ENCODE peak calls at places on chromosomes 6 and 20, in nine cellular contexts. Z is NCI-H2081 treated with DMSO at 0.1 percent for 48 hours; J is HT1080; N is cardiac muscle cell; K is NCI-H1694 treated with DMSO at 0.1 percent for 48 hours; G is activated naive CD8-positive, alpha-beta T cell treated with anti-CD3 and anti-CD28 coated beads, Interleukin-2, amount 50 U/mL, for 24 hours; D is HCT116; P is stimulated activated naive CD4-positive, alpha-beta T cell; A is neural progenitor cell. M is an unnamed sample.
A peak's percentile ranks its signal among the peaks of the same experiment; 100 is the strongest.

GRCh38 chr20:51070635-51071034 is 47.7 kb upstream of the KCNG1 start:
- DNase-seq in Z (no peak), P (no peak), D (no peak), N (no peak), A (no peak), G (no peak), J (no peak), K (no peak), M (no peak)

GRCh38 chr20:8780926-8781325 is 288.0 kb upstream of the PLCB4 start:
- DNase-seq in K (no peak), N (no peak), Z (no peak), J (no peak), G (no peak), P (no peak), D (no peak), A (no peak), M (no peak)

GRCh38 chr20:31981784-31982183 is 13.8 kb downstream of the XKR7 start:
- DNase-seq in N (no peak), D (no peak), K (no peak), P (no peak), J (no peak), A (no peak), G (no peak), Z (no peak), M (no peak)

GRCh38 chr6:50821431-50822077 is 2.9 kb downstream of the TFAP2B start:
- DNase-seq in N (no peak), D (no peak), A (peak; percentile 50), Z (no peak), G (no peak), P (no peak), K (no peak), J (no peak), M (no peak)

GRCh38 chr20:63536241-63536977 is 767 bp downstream of the PTK6 start:
- DNase-seq in P (no peak), J (peak; percentile 35), K (no peak), D (no peak), Z (no peak), A (no peak), G (no peak), N (no peak), M (peak; percentile 24)

GRCh38 chr20:63064745-63065711 is 58.3 kb upstream of the BHLHE23 start:
- DNase-seq in J (no peak), P (no peak), A (no peak), G (no peak), N (no peak), D (no peak), Z (no peak), K (no peak), M (no peak)

GRCh38 chr20:64110411-64111068 is 3.2 kb upstream of the NPBWR2 start:
- DNase-seq in G (no peak), D (no peak), A (no peak), K (no peak), Z (no peak), P (no peak), N (no peak), J (no peak), M (no peak)

GRCh38 chr20:58711266-58712051 is 18.9 kb downstream of the NPEPL1 start:
- DNase-seq in J (no peak), P (no peak), A (no peak), Z (no peak), G (no peak), K (no peak), D (no peak), N (no peak), M (no peak)

GRCh38 chr6:5630636-5631035 is 369.3 kb downstream of the FARS2 start:
- DNase-seq in D (no peak), K (no peak), Z (no peak), N (no peak), P (no peak), G (no peak), J (no peak), A (no peak), M (no peak)

GRCh38 chr20:56440346-56441007 is 27.9 kb upstream of the RTF2 start:
- DNase-seq in N (no peak), Z (no peak), D (no peak), K (no peak), J (no peak), G (peak; percentile 75), A (no peak), P (peak; percentile 53), M (no peak)

GRCh38 chr20:36308318-36308710 is 2.2 kb downstream of the DLGAP4 start:
- DNase-seq in P (no peak), J (no peak), Z (no peak), A (no peak), D (no peak), G (no peak), N (no peak), K (no peak), M (no peak)

GRCh38 chr6:141580988-141581387 is 551.7 kb upstream of the GJE1 start:
- DNase-seq in P (no peak), J (peak; percentile 50), N (no peak), Z (no peak), G (no peak), D (no peak), A (no peak), K (no peak), M (peak; percentile 49)

GRCh38 chr6:89161326-89162046 is 15.6 kb downstream of the PM20D2 start:
- DNase-seq in P (no peak), Z (no peak), G (no peak), N (no peak), D (no peak), J (no peak), K (no peak), A (peak; percentile 42), M (no peak)

GRCh38 chr6:5334341-5334740 is 73.0 kb downstream of the FARS2 start:
- DNase-seq in J (no peak), A (no peak), Z (no peak), G (no peak), D (no peak), K (no peak), P (no peak), N (no peak), M (no peak)

GRCh38 chr6:41678511-41679084 is 40.3 kb downstream of the MDFI start:
- DNase-seq in Z (no peak), N (no peak), J (no peak), P (no peak), K (no peak), A (no peak), D (no peak), G (no peak), M (no peak)

GRCh38 chr20:31497838-31498540 is 16.3 kb upstream of the HM13 start:
- DNase-seq in J (no peak), P (no peak), Z (no peak), K (no peak), G (no peak), N (no peak), D (peak; percentile 15), A (no peak), M (peak; percentile 79)

GRCh38 chr6:36964908-36965307 is 10.4 kb downstream of the PI16 start:
- DNase-seq in Z (no peak), A (no peak), J (no peak), G (no peak), P (no peak), N (no peak), K (no peak), D (no peak), M (no peak)

GRCh38 chr6:107419747-107420146 is 39.6 kb downstream of the PDSS2 start:
- DNase-seq in G (no peak), P (no peak), N (no peak), D (no peak), J (peak; percentile 5), Z (no peak), K (no peak), A (no peak), M (no peak)

GRCh38 chr6:5529015-5529414 is 267.7 kb downstream of the FARS2 start:
- DNase-seq in D (no peak), J (peak; percentile 38), K (no peak), G (no peak), N (no peak), P (no peak), A (no peak), Z (no peak), M (no peak)

GRCh38 chr6:111533087-111533784 is 50.2 kb upstream of the REV3L start:
- DNase-seq in Z (no peak), K (no peak), P (peak; percentile 44), J (no peak), N (no peak), D (no peak), A (no peak), G (peak; percentile 12), M (no peak)

GRCh38 chr6:128455959-128456358 is 64.4 kb downstream of the PTPRK start:
- DNase-seq in K (no peak), G (no peak), A (no peak), J (no peak), D (no peak), P (no peak), N (no peak), Z (no peak), M (no peak)

GRCh38 chr6:7721654-7722053 is 4.2 kb upstream of the BMP6 start:
- DNase-seq in J (peak; percentile 40), N (no peak), Z (no peak), D (peak; percentile 31), P (no peak), G (no peak), K (peak; percentile 89), A (no peak), M (no peak)